ENCODE peak calls at places on chromosomes 4 and X, in four cellular contexts. One of them, this sample, is unnamed.

GRCh38 chrX:136819026-136819425 is 38.3 kb upstream of the ARHGEF6 start:
- DNase-seq in activated T-helper 1 cell treated with anti-CD3 and anti-CD28 coated beads, Interleukin-12 subunit alpha, Interleukin-12 subunit beta, Interleukin-2, Interleukin-4 antibody, amounts not matched to agents 30 ng/mL and 10 ng/mL and 1 ng/mL, durations not matched to agents 14 hours and 24 hours and 36 hours: no peak
- DNase-seq in heart right ventricle: no peak
- DNase-seq in gastrocnemius medialis: no peak
- DNase-seq in this sample: no peak

GRCh38 chrX:71253253-71254091 is 468 bp downstream of the ZMYM3 start:
- DNase-seq in gastrocnemius medialis: peak
- DNase-seq in heart right ventricle: peak
- DNase-seq in activated T-helper 1 cell treated with anti-CD3 and anti-CD28 coated beads, Interleukin-12 subunit alpha, Interleukin-12 subunit beta, Interleukin-2, Interleukin-4 antibody, amounts not matched to agents 30 ng/mL and 10 ng/mL and 1 ng/mL, durations not matched to agents 14 hours and 24 hours and 36 hours: no peak
- DNase-seq in this sample: no peak

GRCh38 chr4:133148690-133149363 is at the start of gene PCDH10:
- DNase-seq in gastrocnemius medialis: peak
- DNase-seq in activated T-helper 1 cell treated with anti-CD3 and anti-CD28 coated beads, Interleukin-12 subunit alpha, Interleukin-12 subunit beta, Interleukin-2, Interleukin-4 antibody, amounts not matched to agents 30 ng/mL and 10 ng/mL and 1 ng/mL, durations not matched to agents 14 hours and 24 hours and 36 hours: peak
- DNase-seq in heart right ventricle: peak
- DNase-seq in this sample: peak

GRCh38 chr4:109746728-109747127 is 16.9 kb upstream of the PLA2G12A start:
- DNase-seq in gastrocnemius medialis: no peak
- DNase-seq in activated T-helper 1 cell treated with anti-CD3 and anti-CD28 coated beads, Interleukin-12 subunit alpha, Interleukin-12 subunit beta, Interleukin-2, Interleukin-4 antibody, amounts not matched to agents 30 ng/mL and 10 ng/mL and 1 ng/mL, durations not matched to agents 14 hours and 24 hours and 36 hours: no peak
- DNase-seq in heart right ventricle: no peak
- DNase-seq in this sample: no peak

GRCh38 chrX:39936886-39937770 is 160.6 kb downstream of the BCOR start:
- DNase-seq in activated T-helper 1 cell treated with anti-CD3 and anti-CD28 coated beads, Interleukin-12 subunit alpha, Interleukin-12 subunit beta, Interleukin-2, Interleukin-4 antibody, amounts not matched to agents 30 ng/mL and 10 ng/mL and 1 ng/mL, durations not matched to agents 14 hours and 24 hours and 36 hours: no peak
- DNase-seq in heart right ventricle: no peak
- DNase-seq in gastrocnemius medialis: no peak
- DNase-seq in this sample: no peak

GRCh38 chr4:123555500-123556273 is 159.1 kb downstream of the SPRY1 start:
- DNase-seq in activated T-helper 1 cell treated with anti-CD3 and anti-CD28 coated beads, Interleukin-12 subunit alpha, Interleukin-12 subunit beta, Interleukin-2, Interleukin-4 antibody, amounts not matched to agents 30 ng/mL and 10 ng/mL and 1 ng/mL, durations not matched to agents 14 hours and 24 hours and 36 hours: no peak
- DNase-seq in heart right ventricle: peak
- DNase-seq in gastrocnemius medialis: peak
- DNase-seq in this sample: peak

GRCh38 chrX:4547218-4547836 is 833.9 kb upstream of the PRKX start:
- DNase-seq in gastrocnemius medialis: no peak
- DNase-seq in heart right ventricle: peak
- DNase-seq in activated T-helper 1 cell treated with anti-CD3 and anti-CD28 coated beads, Interleukin-12 subunit alpha, Interleukin-12 subunit beta, Interleukin-2, Interleukin-4 antibody, amounts not matched to agents 30 ng/mL and 10 ng/mL and 1 ng/mL, durations not matched to agents 14 hours and 24 hours and 36 hours: no peak
- DNase-seq in this sample: peak

GRCh38 chr4:139975830-139976272 is 178.1 kb downstream of the MAML3 start:
- DNase-seq in gastrocnemius medialis: no peak
- DNase-seq in heart right ventricle: no peak
- DNase-seq in activated T-helper 1 cell treated with anti-CD3 and anti-CD28 coated beads, Interleukin-12 subunit alpha, Interleukin-12 subunit beta, Interleukin-2, Interleukin-4 antibody, amounts not matched to agents 30 ng/mL and 10 ng/mL and 1 ng/mL, durations not matched to agents 14 hours and 24 hours and 36 hours: no peak
- DNase-seq in this sample: peak

GRCh38 chrX:11591712-11592351 is 73.9 kb downstream of the ARHGAP6 start:
- DNase-seq in activated T-helper 1 cell treated with anti-CD3 and anti-CD28 coated beads, Interleukin-12 subunit alpha, Interleukin-12 subunit beta, Interleukin-2, Interleukin-4 antibody, amounts not matched to agents 30 ng/mL and 10 ng/mL and 1 ng/mL, durations not matched to agents 14 hours and 24 hours and 36 hours: no peak
- DNase-seq in gastrocnemius medialis: no peak
- DNase-seq in heart right ventricle: no peak
- DNase-seq in this sample: no peak

GRCh38 chrX:86148024-86148511 is at the start of gene DACH2:
- DNase-seq in gastrocnemius medialis: peak
- DNase-seq in heart right ventricle: peak
- DNase-seq in activated T-helper 1 cell treated with anti-CD3 and anti-CD28 coated beads, Interleukin-12 subunit alpha, Interleukin-12 subunit beta, Interleukin-2, Interleukin-4 antibody, amounts not matched to agents 30 ng/mL and 10 ng/mL and 1 ng/mL, durations not matched to agents 14 hours and 24 hours and 36 hours: peak
- DNase-seq in this sample: no peak

GRCh38 chrX:130174937-130175336 is 3.2 kb downstream of the RAB33A start:
- DNase-seq in activated T-helper 1 cell treated with anti-CD3 and anti-CD28 coated beads, Interleukin-12 subunit alpha, Interleukin-12 subunit beta, Interleukin-2, Interleukin-4 antibody, amounts not matched to agents 30 ng/mL and 10 ng/mL and 1 ng/mL, durations not matched to agents 14 hours and 24 hours and 36 hours: no peak
- DNase-seq in gastrocnemius medialis: no peak
- DNase-seq in heart right ventricle: no peak
- DNase-seq in this sample: no peak

GRCh38 chrX:15930585-15930984 is 76.0 kb upstream of the AP1S2 start:
- DNase-seq in heart right ventricle: no peak
- DNase-seq in gastrocnemius medialis: no peak
- DNase-seq in activated T-helper 1 cell treated with anti-CD3 and anti-CD28 coated beads, Interleukin-12 subunit alpha, Interleukin-12 subunit beta, Interleukin-2, Interleukin-4 antibody, amounts not matched to agents 30 ng/mL and 10 ng/mL and 1 ng/mL, durations not matched to agents 14 hours and 24 hours and 36 hours: no peak
- DNase-seq in this sample: no peak

GRCh38 chrX:136650811-136651210 is 2.9 kb downstream of the CD40LG start:
- DNase-seq in heart right ventricle: no peak
- DNase-seq in gastrocnemius medialis: no peak
- DNase-seq in activated T-helper 1 cell treated with anti-CD3 and anti-CD28 coated beads, Interleukin-12 subunit alpha, Interleukin-12 subunit beta, Interleukin-2, Interleukin-4 antibody, amounts not matched to agents 30 ng/mL and 10 ng/mL and 1 ng/mL, durations not matched to agents 14 hours and 24 hours and 36 hours: no peak
- DNase-seq in this sample: no peak

GRCh38 chrX:15441464-15441863 is 51.7 kb downstream of the PIR start:
- DNase-seq in heart right ventricle: peak
- DNase-seq in activated T-helper 1 cell treated with anti-CD3 and anti-CD28 coated beads, Interleukin-12 subunit alpha, Interleukin-12 subunit beta, Interleukin-2, Interleukin-4 antibody, amounts not matched to agents 30 ng/mL and 10 ng/mL and 1 ng/mL, durations not matched to agents 14 hours and 24 hours and 36 hours: no peak
- DNase-seq in gastrocnemius medialis: no peak
- DNase-seq in this sample: no peak

GRCh38 chr4:112736718-112737135 is 99.8 kb downstream of the LARP7 start:
- DNase-seq in heart right ventricle: no peak
- DNase-seq in gastrocnemius medialis: no peak
- DNase-seq in activated T-helper 1 cell treated with anti-CD3 and anti-CD28 coated beads, Interleukin-12 subunit alpha, Interleukin-12 subunit beta, Interleukin-2, Interleukin-4 antibody, amounts not matched to agents 30 ng/mL and 10 ng/mL and 1 ng/mL, durations not matched to agents 14 hours and 24 hours and 36 hours: no peak
- DNase-seq in this sample: no peak

GRCh38 chr4:129111919-129112318 is 16.0 kb downstream of the C4orf33 start:
- DNase-seq in activated T-helper 1 cell treated with anti-CD3 and anti-CD28 coated beads, Interleukin-12 subunit alpha, Interleukin-12 subunit beta, Interleukin-2, Interleukin-4 antibody, amounts not matched to agents 30 ng/mL and 10 ng/mL and 1 ng/mL, durations not matched to agents 14 hours and 24 hours and 36 hours: no peak
- DNase-seq in gastrocnemius medialis: no peak
- DNase-seq in heart right ventricle: no peak
- DNase-seq in this sample: no peak

GRCh38 chr4:147866532-147867271 is 134.8 kb downstream of the ARHGAP10 start:
- DNase-seq in heart right ventricle: peak
- DNase-seq in activated T-helper 1 cell treated with anti-CD3 and anti-CD28 coated beads, Interleukin-12 subunit alpha, Interleukin-12 subunit beta, Interleukin-2, Interleukin-4 antibody, amounts not matched to agents 30 ng/mL and 10 ng/mL and 1 ng/mL, durations not matched to agents 14 hours and 24 hours and 36 hours: peak
- DNase-seq in gastrocnemius medialis: peak
- DNase-seq in this sample: peak

GRCh38 chr4:146520894-146521542 is 722 bp downstream of the SLC10A7 start:
- DNase-seq in activated T-helper 1 cell treated with anti-CD3 and anti-CD28 coated beads, Interleukin-12 subunit alpha, Interleukin-12 subunit beta, Interleukin-2, Interleukin-4 antibody, amounts not matched to agents 30 ng/mL and 10 ng/mL and 1 ng/mL, durations not matched to agents 14 hours and 24 hours and 36 hours: peak
- DNase-seq in gastrocnemius medialis: no peak
- DNase-seq in heart right ventricle: peak
- DNase-seq in this sample: no peak

GRCh38 chr4:6848717-6849305 is 60.8 kb upstream of the TBC1D14 start:
- DNase-seq in activated T-helper 1 cell treated with anti-CD3 and anti-CD28 coated beads, Interleukin-12 subunit alpha, Interleukin-12 subunit beta, Interleukin-2, Interleukin-4 antibody, amounts not matched to agents 30 ng/mL and 10 ng/mL and 1 ng/mL, durations not matched to agents 14 hours and 24 hours and 36 hours: no peak
- DNase-seq in heart right ventricle: no peak
- DNase-seq in gastrocnemius medialis: peak
- DNase-seq in this sample: no peak

GRCh38 chr4:19748911-19749473 is 502.7 kb upstream of the SLIT2 start:
- DNase-seq in gastrocnemius medialis: no peak
- DNase-seq in activated T-helper 1 cell treated with anti-CD3 and anti-CD28 coated beads, Interleukin-12 subunit alpha, Interleukin-12 subunit beta, Interleukin-2, Interleukin-4 antibody, amounts not matched to agents 30 ng/mL and 10 ng/mL and 1 ng/mL, durations not matched to agents 14 hours and 24 hours and 36 hours: no peak
- DNase-seq in heart right ventricle: no peak
- DNase-seq in this sample: no peak

GRCh38 chrX:75547783-75548182 is 24.9 kb upstream of the ZDHHC15 start:
- DNase-seq in activated T-helper 1 cell treated with anti-CD3 and anti-CD28 coated beads, Interleukin-12 subunit alpha, Interleukin-12 subunit beta, Interleukin-2, Interleukin-4 antibody, amounts not matched to agents 30 ng/mL and 10 ng/mL and 1 ng/mL, durations not matched to agents 14 hours and 24 hours and 36 hours: no peak
- DNase-seq in heart right ventricle: peak
- DNase-seq in gastrocnemius medialis: peak
- DNase-seq in this sample: peak

This sample was measured in KG1.